ENCODE peak calls at places on chromosomes 11 and 22, in six cellular contexts. V, S, T, D, W and O are unnamed samples.

GRCh38 chr22:39908737-39909136 is 7.9 kb downstream of the GRAP2 start:
- DNase-seq in V (no peak), S (no peak), T (peak), D (peak), W (no peak), O (no peak)

GRCh38 chr11:134753805-134754130 is 341.7 kb upstream of the B3GAT1 start:
- DNase-seq in V (no peak), S (no peak), T (no peak), D (no peak), W (no peak), O (no peak)

GRCh38 chr11:10108901-10109665 is 184.9 kb downstream of the SBF2 start:
- DNase-seq in V (no peak), S (no peak), T (peak), D (no peak), W (no peak), O (no peak)

GRCh38 chr11:100832851-100833250 is 145.8 kb downstream of the ARHGAP42 start:
- DNase-seq in V (peak), S (no peak), T (no peak), D (no peak), W (no peak), O (no peak)

GRCh38 chr11:67629386-67630229 is at the start of gene NUDT8:
- DNase-seq in V (peak), S (peak), T (peak), D (peak), W (no peak), O (peak)

GRCh38 chr11:113419426-113420003 is 31.9 kb downstream of the ANKK1 start:
- DNase-seq in V (no peak), S (no peak), T (no peak), D (no peak), W (no peak), O (no peak)

GRCh38 chr11:72805214-72805613 is 9.0 kb upstream of the ATG16L2 start:
- DNase-seq in V (no peak), S (no peak), T (no peak), D (no peak), W (no peak), O (no peak)

GRCh38 chr11:12768731-12769673 is 94.8 kb downstream of the TEAD1 start:
- DNase-seq in V (no peak), S (no peak), T (no peak), D (no peak), W (no peak), O (no peak)

GRCh38 chr11:103897156-103897555 is 139.3 kb upstream of the DDI1 start:
- DNase-seq in V (no peak), S (no peak), T (peak), D (peak), W (no peak), O (no peak)

GRCh38 chr22:24965822-24966626 is 13.5 kb downstream of the KIAA1671 start:
- DNase-seq in V (peak), S (no peak), T (no peak), D (no peak), W (no peak), O (no peak)

GRCh38 chr11:132134322-132134721 is 763.9 kb downstream of the NTM start:
- DNase-seq in V (no peak), S (no peak), T (peak), D (peak), W (no peak), O (no peak)

DNA sequence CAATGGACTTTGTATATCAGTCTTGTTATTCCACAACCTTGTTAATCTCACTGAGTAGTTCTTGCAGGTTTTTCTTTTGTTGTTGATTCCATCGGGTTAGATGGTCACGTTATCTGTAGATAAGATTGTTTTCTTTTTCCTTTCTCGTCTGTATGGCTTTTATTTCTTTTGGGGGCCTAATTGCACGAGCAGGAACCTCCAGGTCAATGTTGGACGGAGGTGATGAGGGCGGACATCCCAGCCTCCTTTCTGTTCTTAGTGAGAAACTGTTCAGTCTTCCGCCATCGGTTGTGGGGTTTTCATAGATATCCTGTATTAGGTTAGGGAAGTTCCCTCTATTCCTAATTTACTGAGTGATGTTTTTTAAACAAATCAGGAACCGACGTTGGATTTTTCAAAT is 4.8 kb upstream of the PRR33 start:
- DNase-seq in V (no peak), S (no peak), T (no peak), D (no peak), W (no peak), O (no peak)
- H3K9ac ChIP-seq in V (no peak), S (no peak), T (no peak), D (no peak), W (no peak), O (no peak)

DNA sequence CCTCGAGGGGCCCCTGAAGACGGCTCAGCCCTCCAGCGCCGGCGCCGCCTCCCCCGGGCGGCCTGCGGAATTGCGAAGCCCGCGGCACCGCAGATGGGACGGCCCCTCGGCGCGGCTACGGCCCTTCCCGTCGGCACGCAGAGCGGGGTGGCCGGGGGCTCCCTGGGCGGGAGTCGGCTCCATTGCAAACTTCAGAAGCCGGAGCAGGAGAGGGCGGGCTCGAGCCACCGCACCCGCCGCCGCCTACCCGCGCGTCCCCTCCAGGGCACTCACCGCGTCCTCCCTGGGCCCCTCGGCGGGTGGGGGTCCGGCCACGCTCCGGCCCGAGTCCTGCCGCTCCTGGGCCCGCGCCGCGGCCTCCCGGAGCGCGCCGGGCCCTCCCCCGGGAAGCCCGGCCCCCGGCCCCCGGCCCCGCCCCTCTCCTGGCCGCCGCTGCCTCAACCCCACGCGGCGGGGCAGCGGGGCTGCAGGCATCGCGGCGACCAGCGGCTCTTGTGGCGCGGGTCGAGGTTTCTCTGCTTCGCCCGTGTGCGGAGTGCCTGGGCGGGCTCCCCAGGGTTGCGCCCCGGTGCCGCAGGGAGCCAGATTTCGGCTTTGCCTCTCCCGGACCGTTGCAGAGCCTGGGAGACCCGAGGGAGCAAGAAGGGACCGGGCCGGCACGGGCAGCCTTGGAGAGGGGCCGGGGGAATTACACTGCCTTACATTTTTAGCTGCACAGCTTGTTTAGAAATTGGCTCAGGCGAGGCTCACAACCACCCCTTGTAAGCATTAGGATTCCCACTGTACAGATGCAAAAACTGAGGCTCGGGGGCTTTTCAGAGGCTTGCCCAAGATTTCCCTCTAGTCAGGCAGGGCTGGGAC is at the start of gene PACSIN3:
- DNase-seq in V (peak), S (peak), T (peak), D (peak), W (no peak), O (peak)
- H3K4ac ChIP-seq in V (peak), S (no peak), T (peak), D (peak), W (peak), O (peak)

GRCh38 chr11:112177610-112178009 is 2.3 kb downstream of the BCO2 start:
- DNase-seq in V (no peak), S (no peak), T (no peak), D (no peak), W (no peak), O (no peak)
- H4K91ac ChIP-seq in V (no peak), S (no peak), T (no peak), D (no peak), W (no peak), O (no peak)

GRCh38 chr22:45969414-45969799 is 7.6 kb downstream of the WNT7B start:
- DNase-seq in V (no peak), S (peak), T (no peak), D (no peak), W (no peak), O (no peak)

GRCh38 chr22:45966892-45967365 is 10.0 kb downstream of the WNT7B start:
- DNase-seq in V (no peak), S (no peak), T (no peak), D (no peak), W (no peak), O (no peak)

GRCh38 chr22:45966320-45966891 is 10.6 kb downstream of the WNT7B start:
- DNase-seq in V (no peak), S (no peak), T (no peak), D (no peak), W (no peak), O (no peak)

GRCh38 chr22:45968751-45969413 is 8.1 kb downstream of the WNT7B start:
- DNase-seq in V (no peak), S (no peak), T (peak), D (peak), W (no peak), O (no peak)

DNA sequence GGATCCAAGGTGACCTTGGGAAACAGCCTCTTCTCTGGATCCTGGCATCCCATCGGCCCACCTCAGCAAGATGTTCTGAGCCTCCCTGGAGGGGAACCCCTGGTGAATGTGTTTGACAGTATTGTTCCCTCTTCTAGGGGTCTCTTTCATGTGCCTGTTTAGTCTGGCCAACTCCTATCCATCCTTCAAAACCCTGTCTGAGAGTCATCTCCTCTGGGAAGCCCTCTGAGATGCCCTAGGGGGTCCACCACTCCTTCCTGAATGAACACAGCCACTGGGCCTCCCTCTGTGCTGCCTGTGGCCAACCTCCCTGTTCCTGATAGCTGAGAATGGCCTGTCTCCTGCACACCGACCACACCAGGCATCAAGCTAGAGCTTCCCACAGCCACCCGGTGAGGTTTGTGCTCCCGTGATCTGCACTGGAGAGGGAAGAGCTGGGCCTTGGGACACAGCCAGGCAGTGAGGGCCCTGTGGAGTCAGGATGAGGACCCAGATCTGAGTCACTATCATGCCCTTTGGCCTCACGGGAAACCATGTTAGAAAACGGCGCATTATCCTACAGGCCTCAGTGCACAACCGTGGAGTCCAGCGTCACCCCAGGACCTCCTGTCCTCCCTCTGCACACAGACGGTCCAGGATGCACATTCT is 8.8 kb downstream of the WNT7B start:
- DNase-seq in V (no peak), S (no peak), T (peak), D (peak), W (no peak), O (no peak)
- H3K9ac ChIP-seq in V (no peak), S (no peak), T (no peak), D (no peak), W (no peak), O (no peak)

GRCh38 chr22:46453829-46454220 is 83.6 kb downstream of the CELSR1 start:
- DNase-seq in V (no peak), S (no peak), T (no peak), D (no peak), W (no peak), O (no peak)
- H3K4ac ChIP-seq in V (no peak), S (no peak), T (no peak), D (no peak), W (no peak), O (no peak)